ENCODE peak calls at places on chromosomes 4 and X, in five cellular contexts. One of them, this sample, is unnamed.

GRCh38 chr4:40881096-40881495 is 131.3 kb downstream of the NSUN7 start:
- DNase-seq in K562: no peak
- DNase-seq in HepG2: no peak
- DNase-seq in H1: no peak
- DNase-seq in SK-N-SH: no peak
- DNase-seq in this sample: no peak

GRCh38 chr4:139913398-139913990 is 240.5 kb downstream of the MAML3 start:
- DNase-seq in HepG2: peak; percentile 44
- DNase-seq in SK-N-SH: no peak
- DNase-seq in H1: no peak
- DNase-seq in K562: no peak
- DNase-seq in this sample: no peak

GRCh38 chr4:98627477-98627876 is 30.9 kb downstream of the TSPAN5 start:
- DNase-seq in H1: no peak
- DNase-seq in SK-N-SH: no peak
- DNase-seq in K562: no peak
- DNase-seq in HepG2: no peak
- DNase-seq in this sample: no peak

GRCh38 chrX:46326161-46326560 is 219.1 kb downstream of the ZNF674 start:
- DNase-seq in SK-N-SH: no peak
- DNase-seq in K562: no peak
- DNase-seq in HepG2: no peak
- DNase-seq in H1: no peak
- DNase-seq in this sample: no peak

GRCh38 chrX:28625223-28625622 is 38.0 kb downstream of the IL1RAPL1 start:
- DNase-seq in K562: no peak
- DNase-seq in H1: peak; percentile 64
- DNase-seq in HepG2: no peak
- DNase-seq in SK-N-SH: no peak
- DNase-seq in this sample: no peak

GRCh38 chrX:140664939-140665338 is 44.6 kb upstream of the LINC00632 start:
- DNase-seq in K562: peak; percentile 3
- DNase-seq in H1: no peak
- DNase-seq in SK-N-SH: peak; percentile 7
- DNase-seq in HepG2: peak; percentile 15
- DNase-seq in this sample: no peak

GRCh38 chr4:36088542-36088941 is 155.8 kb downstream of the ARAP2 start:
- DNase-seq in H1: no peak
- DNase-seq in HepG2: peak; percentile 2
- DNase-seq in K562: no peak
- DNase-seq in SK-N-SH: no peak
- DNase-seq in this sample: no peak

GRCh38 chr4:183747931-183748664 is 89.0 kb downstream of the TRAPPC11 start:
- DNase-seq in HepG2: no peak
- DNase-seq in H1: no peak
- DNase-seq in K562: no peak
- DNase-seq in SK-N-SH: peak; percentile 48
- DNase-seq in this sample: no peak

GRCh38 chr4:98803287-98803677 is 125.7 kb downstream of the EIF4E start:
- DNase-seq in H1: no peak
- DNase-seq in HepG2: no peak
- DNase-seq in SK-N-SH: no peak
- DNase-seq in K562: no peak
- DNase-seq in this sample: no peak

GRCh38 chrX:68832101-68832416 is 3.2 kb downstream of the EFNB1 start:
- DNase-seq in H1: no peak
- DNase-seq in K562: no peak
- DNase-seq in HepG2: no peak
- DNase-seq in SK-N-SH: peak; percentile 58
- DNase-seq in this sample: peak; percentile 42

GRCh38 chrX:78693547-78693946 is 34.4 kb upstream of the RTL3 start:
- DNase-seq in K562: no peak
- DNase-seq in H1: no peak
- DNase-seq in HepG2: no peak
- DNase-seq in SK-N-SH: no peak
- DNase-seq in this sample: no peak

GRCh38 chrX:2502668-2503519 is 2.1 kb upstream of the DHRSX start:
- DNase-seq in K562: peak; percentile 74
- DNase-seq in H1: no peak
- DNase-seq in SK-N-SH: no peak
- DNase-seq in HepG2: no peak
- DNase-seq in this sample: no peak

GRCh38 chr4:58590714-58591113 is 1480.5 kb upstream of the IGFBP7 start:
- DNase-seq in SK-N-SH: no peak
- DNase-seq in H1: no peak
- DNase-seq in K562: no peak
- DNase-seq in HepG2: no peak
- DNase-seq in this sample: no peak

GRCh38 chr4:7201351-7202305 is 9.3 kb downstream of the SORCS2 start:
- DNase-seq in H1: no peak
- DNase-seq in SK-N-SH: no peak
- DNase-seq in HepG2: no peak
- DNase-seq in K562: no peak
- DNase-seq in this sample: no peak

GRCh38 chr4:85039526-85039925 is 73.0 kb upstream of the WDFY3 start:
- DNase-seq in K562: no peak
- DNase-seq in HepG2: no peak
- DNase-seq in H1: no peak
- DNase-seq in SK-N-SH: no peak
- DNase-seq in this sample: no peak

GRCh38 chr4:41887821-41888699 is 47.2 kb upstream of the TMEM33 start:
- DNase-seq in HepG2: peak; percentile 23
- DNase-seq in SK-N-SH: no peak
- DNase-seq in K562: peak; percentile 60
- DNase-seq in H1: no peak
- DNase-seq in this sample: no peak

GRCh38 chr4:23789765-23790164 is 100.1 kb downstream of the PPARGC1A start:
- DNase-seq in SK-N-SH: no peak
- DNase-seq in K562: no peak
- DNase-seq in H1: no peak
- DNase-seq in HepG2: peak; percentile 28
- DNase-seq in this sample: no peak

GRCh38 chr4:184845367-184846011 is 19.7 kb upstream of the ACSL1 start:
- DNase-seq in HepG2: peak; percentile 40
- DNase-seq in K562: no peak
- DNase-seq in H1: no peak
- DNase-seq in SK-N-SH: no peak
- DNase-seq in this sample: no peak

GRCh38 chrX:68830486-68831404 is 1.9 kb downstream of the EFNB1 start:
- DNase-seq in SK-N-SH: peak; percentile 44
- DNase-seq in HepG2: no peak
- DNase-seq in H1: no peak
- DNase-seq in K562: no peak
- DNase-seq in this sample: no peak

GRCh38 chr4:164937576-164938270 is 39.7 kb downstream of the TRIM61 start:
- DNase-seq in H1: no peak
- DNase-seq in K562: peak; percentile 12
- DNase-seq in HepG2: peak; percentile 12
- DNase-seq in SK-N-SH: no peak
- DNase-seq in this sample: no peak

GRCh38 chr4:155552180-155552579 is 114.5 kb upstream of the GUCY1A1 start:
- DNase-seq in K562: no peak
- DNase-seq in HepG2: no peak
- DNase-seq in SK-N-SH: no peak
- DNase-seq in H1: no peak
- DNase-seq in this sample: no peak

GRCh38 chr4:74830928-74831327 is 36.6 kb upstream of the BTC start:
- DNase-seq in H1: no peak
- DNase-seq in HepG2: no peak
- DNase-seq in SK-N-SH: no peak
- DNase-seq in K562: no peak
- DNase-seq in this sample: no peak

GRCh38 chr4:168877779-168878491 is 132.1 kb downstream of the CBR4 start:
- DNase-seq in H1: no peak
- DNase-seq in SK-N-SH: peak; percentile 63
- DNase-seq in K562: no peak
- DNase-seq in HepG2: no peak
- DNase-seq in this sample: no peak

GRCh38 chr4:26557164-26557563 is 26.7 kb upstream of the TBC1D19 start:
- DNase-seq in HepG2: no peak
- DNase-seq in H1: no peak
- DNase-seq in K562: no peak
- DNase-seq in SK-N-SH: peak; percentile 19
- DNase-seq in this sample: no peak

GRCh38 chr4:12124138-12124537 is 695.4 kb upstream of the HS3ST1 start:
- DNase-seq in H1: no peak
- DNase-seq in SK-N-SH: no peak
- DNase-seq in HepG2: no peak
- DNase-seq in K562: no peak
- DNase-seq in this sample: no peak

GRCh38 chrX:111917591-111917990 is 41.6 kb downstream of the TRPC5OS start:
- DNase-seq in SK-N-SH: no peak
- DNase-seq in H1: no peak
- DNase-seq in HepG2: no peak
- DNase-seq in K562: no peak
- DNase-seq in this sample: no peak

GRCh38 chrX:64977830-64978229 is 1.6 kb upstream of the ZC4H2 start:
- DNase-seq in H1: no peak
- DNase-seq in K562: no peak
- DNase-seq in HepG2: peak; percentile 0
- DNase-seq in SK-N-SH: no peak
- DNase-seq in this sample: no peak

GRCh38 chr4:84726356-84726755 is 143.4 kb downstream of the CDS1 start:
- DNase-seq in SK-N-SH: no peak
- DNase-seq in H1: no peak
- DNase-seq in K562: no peak
- DNase-seq in HepG2: no peak
- DNase-seq in this sample: no peak

GRCh38 chr4:15500721-15501120 is 31.0 kb downstream of the CC2D2A start:
- DNase-seq in H1: no peak
- DNase-seq in SK-N-SH: no peak
- DNase-seq in HepG2: no peak
- DNase-seq in K562: no peak
- DNase-seq in this sample: no peak

GRCh38 chrX:114210879-114211278 is 373.0 kb upstream of the HTR2C start:
- DNase-seq in K562: no peak
- DNase-seq in H1: no peak
- DNase-seq in SK-N-SH: no peak
- DNase-seq in HepG2: no peak
- DNase-seq in this sample: no peak

GRCh38 chr4:75142377-75142776 is 209.5 kb downstream of the PARM1 start:
- DNase-seq in K562: no peak
- DNase-seq in SK-N-SH: no peak
- DNase-seq in HepG2: no peak
- DNase-seq in H1: no peak
- DNase-seq in this sample: no peak

DNA sequence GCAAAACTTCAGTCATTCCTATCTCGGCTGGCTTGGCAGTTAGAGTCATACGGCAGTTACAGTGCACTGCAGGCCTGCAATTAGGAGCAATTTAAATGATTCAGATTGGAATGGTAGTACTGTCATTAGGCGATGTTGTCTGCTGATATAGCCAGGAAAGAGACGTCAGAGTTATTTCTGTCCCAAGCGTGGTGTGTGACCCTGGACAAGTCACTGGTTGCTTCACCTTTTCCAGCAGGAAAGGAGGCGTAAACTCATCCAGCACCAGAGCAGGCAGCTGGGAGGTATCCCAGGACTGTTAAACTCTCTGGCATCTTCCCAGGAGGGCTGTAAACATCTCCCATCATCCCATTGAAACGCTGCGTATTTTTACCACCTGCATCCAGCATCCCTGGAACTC is 842 bp upstream of the LNX1 start:
- DNase-seq in SK-N-SH: no peak
- DNase-seq in K562: peak; percentile 12
- DNase-seq in HepG2: no peak
- DNase-seq in H1: no peak
- DNase-seq in this sample: no peak
- TF ChIP-seq TAF1 in SK-N-SH: no peak
- TF ChIP-seq TAF1 in K562: no peak
- TF ChIP-seq TAF1 in HepG2: no peak
- TF ChIP-seq TAF1 in H1: no peak
- TF ChIP-seq TAF1 in this sample: no peak

GRCh38 chr4:148514041-148514440 is 71.8 kb upstream of the NR3C2 start:
- DNase-seq in K562: no peak
- DNase-seq in H1: no peak
- DNase-seq in SK-N-SH: no peak
- DNase-seq in HepG2: no peak
- DNase-seq in this sample: no peak
- TF ChIP-seq TAF1 in K562: no peak
- TF ChIP-seq TAF1 in H1: no peak
- TF ChIP-seq TAF1 in SK-N-SH: no peak
- TF ChIP-seq TAF1 in HepG2: no peak
- TF ChIP-seq TAF1 in this sample: no peak

GRCh38 chr4:137370206-137370633 is 162.1 kb downstream of the PCDH18 start:
- DNase-seq in HepG2: no peak
- DNase-seq in H1: no peak
- DNase-seq in K562: no peak
- DNase-seq in SK-N-SH: no peak
- DNase-seq in this sample: no peak
- TF ChIP-seq TAF1 in HepG2: no peak
- TF ChIP-seq TAF1 in H1: no peak
- TF ChIP-seq TAF1 in K562: no peak
- TF ChIP-seq TAF1 in SK-N-SH: no peak
- TF ChIP-seq TAF1 in this sample: no peak

GRCh38 chrX:22969416-22969815 is 30.3 kb upstream of the DDX53 start:
- DNase-seq in SK-N-SH: no peak
- DNase-seq in HepG2: no peak
- DNase-seq in H1: no peak
- DNase-seq in K562: no peak
- DNase-seq in this sample: no peak
- TF ChIP-seq TAF1 in SK-N-SH: no peak
- TF ChIP-seq TAF1 in HepG2: no peak
- TF ChIP-seq TAF1 in H1: no peak
- TF ChIP-seq TAF1 in K562: no peak
- TF ChIP-seq TAF1 in this sample: no peak

This sample was measured in GM12891.